ENCODE peak calls at places on chromosomes 5 and 9, in six cellular contexts. One of them, this sample, is unnamed.

GRCh38 chr5:31992377-31992776 is 181.7 kb downstream of the GOLPH3 start:
- DNase-seq in A549: no peak
- DNase-seq in stomach: no peak
- DNase-seq in transverse colon: no peak
- DNase-seq in esophagus muscularis mucosa: no peak
- DNase-seq in ovary: no peak
- DNase-seq in this sample: no peak

GRCh38 chr5:96624631-96625030 is 37.5 kb upstream of the CAST start:
- DNase-seq in esophagus muscularis mucosa: no peak
- DNase-seq in ovary: no peak
- DNase-seq in stomach: no peak
- DNase-seq in A549: peak; percentile 49
- DNase-seq in transverse colon: no peak
- DNase-seq in this sample: no peak

GRCh38 chr5:141508808-141509611 is 20.1 kb downstream of the PCDHGC5 start:
- DNase-seq in transverse colon: peak; percentile 41
- DNase-seq in esophagus muscularis mucosa: no peak
- DNase-seq in ovary: peak; percentile 74
- DNase-seq in stomach: no peak
- DNase-seq in A549: no peak
- DNase-seq in this sample: peak; percentile 90

GRCh38 chr5:33637011-33637410 is 196.2 kb downstream of the TARS1 start:
- DNase-seq in esophagus muscularis mucosa: no peak
- DNase-seq in A549: no peak
- DNase-seq in stomach: no peak
- DNase-seq in transverse colon: no peak
- DNase-seq in ovary: no peak
- DNase-seq in this sample: no peak

GRCh38 chr9:72990397-72991182 is 37.7 kb upstream of the ALDH1A1 start:
- DNase-seq in esophagus muscularis mucosa: no peak
- DNase-seq in A549: peak; percentile 75
- DNase-seq in stomach: no peak
- DNase-seq in ovary: no peak
- DNase-seq in transverse colon: no peak
- DNase-seq in this sample: no peak

GRCh38 chr5:76608833-76609232 is 14.4 kb downstream of the F2RL2 start:
- DNase-seq in esophagus muscularis mucosa: no peak
- DNase-seq in stomach: no peak
- DNase-seq in ovary: no peak
- DNase-seq in transverse colon: no peak
- DNase-seq in A549: peak; percentile 49
- DNase-seq in this sample: no peak

GRCh38 chr5:71751422-71751821 is 32.3 kb downstream of the CARTPT start:
- DNase-seq in transverse colon: no peak
- DNase-seq in A549: no peak
- DNase-seq in ovary: no peak
- DNase-seq in stomach: no peak
- DNase-seq in esophagus muscularis mucosa: peak; percentile 86
- DNase-seq in this sample: no peak

GRCh38 chr5:132528866-132529634 is 14.3 kb downstream of the IL5 start:
- DNase-seq in ovary: no peak
- DNase-seq in stomach: no peak
- DNase-seq in transverse colon: no peak
- DNase-seq in A549: no peak
- DNase-seq in esophagus muscularis mucosa: no peak
- DNase-seq in this sample: no peak

GRCh38 chr5:99379187-99379586 is 450.4 kb upstream of the CHD1 start:
- DNase-seq in esophagus muscularis mucosa: no peak
- DNase-seq in transverse colon: no peak
- DNase-seq in A549: no peak
- DNase-seq in ovary: no peak
- DNase-seq in stomach: no peak
- DNase-seq in this sample: no peak

GRCh38 chr9:114207034-114207815 is 51.9 kb downstream of the COL27A1 start:
- DNase-seq in esophagus muscularis mucosa: no peak
- DNase-seq in A549: peak; percentile 11
- DNase-seq in ovary: peak; percentile 41
- DNase-seq in transverse colon: peak; percentile 26
- DNase-seq in stomach: no peak
- DNase-seq in this sample: no peak

GRCh38 chr5:126938461-126938860 is 91.9 kb downstream of the MARCHF3 start:
- DNase-seq in esophagus muscularis mucosa: no peak
- DNase-seq in stomach: no peak
- DNase-seq in transverse colon: no peak
- DNase-seq in A549: no peak
- DNase-seq in ovary: no peak
- DNase-seq in this sample: no peak

GRCh38 chr5:113296681-113297080 is 138.1 kb downstream of the TSSK1B start:
- DNase-seq in esophagus muscularis mucosa: no peak
- DNase-seq in ovary: no peak
- DNase-seq in transverse colon: no peak
- DNase-seq in stomach: no peak
- DNase-seq in A549: no peak
- DNase-seq in this sample: no peak

GRCh38 chr5:30156156-30156555 is 1037.3 kb upstream of the CDH6 start:
- DNase-seq in transverse colon: no peak
- DNase-seq in esophagus muscularis mucosa: no peak
- DNase-seq in ovary: no peak
- DNase-seq in stomach: no peak
- DNase-seq in A549: no peak
- DNase-seq in this sample: no peak

GRCh38 chr5:88364991-88365390 is 96.3 kb upstream of the TMEM161B start:
- DNase-seq in A549: no peak
- DNase-seq in stomach: no peak
- DNase-seq in ovary: no peak
- DNase-seq in esophagus muscularis mucosa: no peak
- DNase-seq in transverse colon: no peak
- DNase-seq in this sample: no peak

GRCh38 chr5:35143841-35144240 is 86.4 kb downstream of the PRLR start:
- DNase-seq in transverse colon: no peak
- DNase-seq in stomach: no peak
- DNase-seq in esophagus muscularis mucosa: no peak
- DNase-seq in A549: no peak
- DNase-seq in ovary: no peak
- DNase-seq in this sample: no peak

GRCh38 chr5:134463176-134463720 is 51.6 kb upstream of the CDKN2AIPNL start:
- DNase-seq in stomach: no peak
- DNase-seq in transverse colon: no peak
- DNase-seq in A549: no peak
- DNase-seq in ovary: no peak
- DNase-seq in esophagus muscularis mucosa: no peak
- DNase-seq in this sample: no peak

GRCh38 chr5:61431923-61432620 is 100.0 kb downstream of the ZSWIM6 start:
- DNase-seq in ovary: peak; percentile 32
- DNase-seq in transverse colon: no peak
- DNase-seq in stomach: no peak
- DNase-seq in esophagus muscularis mucosa: no peak
- DNase-seq in A549: no peak
- DNase-seq in this sample: no peak
- TF ChIP-seq EP300 in ovary: no peak
- TF ChIP-seq EP300 in transverse colon: no peak
- TF ChIP-seq EP300 in stomach: no peak
- TF ChIP-seq EP300 in esophagus muscularis mucosa: no peak
- TF ChIP-seq EP300 in A549: no peak
- TF ChIP-seq EP300 in this sample: no peak

GRCh38 chr9:7055201-7055903 is 297.6 kb downstream of the KDM4C start:
- DNase-seq in A549: no peak
- DNase-seq in stomach: no peak
- DNase-seq in ovary: no peak
- DNase-seq in esophagus muscularis mucosa: no peak
- DNase-seq in transverse colon: no peak
- DNase-seq in this sample: no peak

GRCh38 chr9:7051711-7052110 is 293.9 kb downstream of the KDM4C start:
- DNase-seq in esophagus muscularis mucosa: no peak
- DNase-seq in ovary: no peak
- DNase-seq in A549: no peak
- DNase-seq in stomach: no peak
- DNase-seq in transverse colon: no peak
- DNase-seq in this sample: no peak

GRCh38 chr9:7058539-7058938 is 300.8 kb downstream of the KDM4C start:
- DNase-seq in transverse colon: no peak
- DNase-seq in stomach: no peak
- DNase-seq in esophagus muscularis mucosa: no peak
- DNase-seq in A549: no peak
- DNase-seq in ovary: no peak
- DNase-seq in this sample: no peak

GRCh38 chr9:7053903-7054302 is 296.1 kb downstream of the KDM4C start:
- DNase-seq in transverse colon: no peak
- DNase-seq in esophagus muscularis mucosa: no peak
- DNase-seq in A549: no peak
- DNase-seq in stomach: no peak
- DNase-seq in ovary: no peak
- DNase-seq in this sample: no peak

GRCh38 chr9:7056237-7056636 is 298.5 kb downstream of the KDM4C start:
- DNase-seq in ovary: no peak
- DNase-seq in esophagus muscularis mucosa: no peak
- DNase-seq in A549: no peak
- DNase-seq in stomach: no peak
- DNase-seq in transverse colon: no peak
- DNase-seq in this sample: no peak
- TF ChIP-seq EP300 in ovary: no peak
- TF ChIP-seq EP300 in esophagus muscularis mucosa: no peak
- TF ChIP-seq EP300 in A549: no peak
- TF ChIP-seq EP300 in stomach: no peak
- TF ChIP-seq EP300 in transverse colon: no peak
- TF ChIP-seq EP300 in this sample: no peak

DNA sequence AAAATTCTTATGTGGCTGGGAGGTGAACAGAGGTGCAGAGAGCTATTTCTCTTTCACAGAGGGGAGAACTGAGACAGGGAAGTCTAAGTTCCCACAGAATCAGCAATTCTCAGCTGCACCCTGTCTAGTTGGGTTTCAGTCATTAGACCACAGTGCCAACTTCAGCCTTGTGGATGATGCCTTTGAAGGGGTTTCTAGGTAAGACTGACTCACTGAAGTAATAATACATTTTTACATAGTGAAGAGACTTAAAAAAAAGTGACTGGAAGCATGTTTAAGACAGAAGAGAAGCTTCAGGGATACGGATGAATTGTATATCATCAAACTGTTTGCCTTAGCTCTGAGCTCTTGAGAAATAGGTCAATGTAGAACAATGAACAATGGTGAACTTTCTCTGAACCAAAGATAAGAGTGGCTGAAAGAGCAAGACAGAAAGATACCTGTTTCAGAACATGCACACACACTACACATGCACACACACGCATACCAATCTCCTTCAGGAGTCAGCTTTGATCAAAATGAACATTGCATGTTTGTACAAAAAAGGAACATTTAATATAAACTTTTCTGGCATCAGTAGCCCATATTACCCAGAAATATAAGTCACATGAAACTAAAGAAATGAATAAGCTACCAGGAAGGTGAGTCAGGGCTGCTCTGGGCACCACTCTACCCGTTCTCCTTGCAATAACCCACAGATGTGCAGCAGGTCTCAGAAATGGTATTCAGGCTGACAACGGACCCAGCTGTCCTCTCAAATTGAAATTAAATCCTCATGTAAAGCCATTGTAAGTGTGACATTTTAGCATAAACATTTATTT is 12.6 kb upstream of the FYB1 start:
- DNase-seq in ovary: no peak
- DNase-seq in stomach: no peak
- DNase-seq in transverse colon: no peak
- DNase-seq in A549: peak; percentile 62
- DNase-seq in esophagus muscularis mucosa: no peak
- DNase-seq in this sample: no peak
- TF ChIP-seq EP300 in ovary: no peak
- TF ChIP-seq EP300 in stomach: no peak
- TF ChIP-seq EP300 in transverse colon: no peak
- TF ChIP-seq EP300 in A549: no peak
- TF ChIP-seq EP300 in esophagus muscularis mucosa: no peak
- TF ChIP-seq EP300 in this sample: no peak

DNA sequence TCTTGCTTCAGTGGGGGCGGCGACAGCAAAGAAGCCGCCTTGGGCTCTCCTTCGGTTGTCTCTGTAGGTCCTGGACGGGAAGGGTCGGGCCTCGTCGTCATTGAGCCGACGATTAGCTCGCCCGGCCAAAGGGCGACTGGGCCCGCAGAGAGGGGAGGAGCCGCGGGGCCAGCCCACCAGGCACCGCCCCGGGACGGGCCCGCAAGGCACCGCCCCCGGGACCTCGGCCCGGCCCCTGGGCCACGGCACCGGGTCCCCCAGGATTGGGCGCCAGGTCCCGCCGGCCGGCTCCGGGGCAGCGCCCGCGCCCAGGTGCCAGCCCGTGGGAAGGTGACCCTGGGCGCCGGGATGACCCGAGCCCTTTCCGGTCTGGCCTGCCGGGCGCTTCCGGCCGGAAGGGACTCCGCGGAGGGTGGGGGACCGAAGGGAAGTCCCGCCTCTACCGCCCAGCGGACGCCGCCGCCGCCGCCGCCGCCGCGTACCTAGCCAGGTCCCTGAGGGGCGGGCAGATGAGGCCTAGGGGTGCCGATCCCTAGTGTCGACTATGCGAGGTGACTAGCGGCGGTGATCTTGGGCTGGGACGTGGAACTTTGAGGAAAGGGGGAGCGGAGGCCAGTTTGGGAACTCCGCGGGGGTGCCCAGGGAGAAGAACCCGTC is at the start of the genes GBA2 and RGP1:
- DNase-seq in ovary: peak; percentile 78
- DNase-seq in A549: peak; percentile 81
- DNase-seq in stomach: peak; percentile 89
- DNase-seq in transverse colon: peak; percentile 91
- DNase-seq in esophagus muscularis mucosa: no peak
- DNase-seq in this sample: peak; percentile 94
- TF ChIP-seq EP300 in ovary: no peak
- TF ChIP-seq EP300 in A549: no peak
- TF ChIP-seq EP300 in stomach: no peak
- TF ChIP-seq EP300 in transverse colon: peak; percentile 20
- TF ChIP-seq EP300 in esophagus muscularis mucosa: no peak
- TF ChIP-seq EP300 in this sample: no peak